ENCODE peak calls at places on chromosome 11, in seven cellular contexts. One of them, this sample, is unnamed.
A peak's percentile ranks its signal among the peaks of the same experiment; 100 is the strongest.

GRCh38 chr11:360326-361280 is 8.7 kb upstream of the B4GALNT4 start:
- DNase-seq in stimulated activated CD4-positive, alpha-beta T cell treated with anti-CD3 and anti-CD28 coated beads, Interleukin-1b, Interleukin-23, amount 100 ng/mL, for 4 hours: no peak
- DNase-seq in GM13976: no peak
- DNase-seq in endothelial cell: no peak
- DNase-seq in uterus: no peak
- DNase-seq in NCI-H1930: no peak
- DNase-seq in activated T-cell treated with anti-CD3 and anti-CD28 coated beads, Interleukin-2, amount 50 U/mL, for 4 hours: no peak
- DNase-seq in this sample: no peak

GRCh38 chr11:92380882-92381281 is 156.3 kb downstream of the FAT3 start:
- DNase-seq in stimulated activated CD4-positive, alpha-beta T cell treated with anti-CD3 and anti-CD28 coated beads, Interleukin-1b, Interleukin-23, amount 100 ng/mL, for 4 hours: no peak
- DNase-seq in GM13976: no peak
- DNase-seq in endothelial cell: no peak
- DNase-seq in uterus: no peak
- DNase-seq in NCI-H1930: no peak
- DNase-seq in activated T-cell treated with anti-CD3 and anti-CD28 coated beads, Interleukin-2, amount 50 U/mL, for 4 hours: no peak
- DNase-seq in this sample: no peak

GRCh38 chr11:24093410-24093809 is 403.4 kb upstream of the LUZP2 start:
- DNase-seq in stimulated activated CD4-positive, alpha-beta T cell treated with anti-CD3 and anti-CD28 coated beads, Interleukin-1b, Interleukin-23, amount 100 ng/mL, for 4 hours: no peak
- DNase-seq in GM13976: no peak
- DNase-seq in endothelial cell: no peak
- DNase-seq in uterus: no peak
- DNase-seq in NCI-H1930: peak; percentile 17
- DNase-seq in activated T-cell treated with anti-CD3 and anti-CD28 coated beads, Interleukin-2, amount 50 U/mL, for 4 hours: no peak
- DNase-seq in this sample: no peak

GRCh38 chr11:69178819-69179482 is 23.2 kb downstream of the SMIM38 start:
- DNase-seq in stimulated activated CD4-positive, alpha-beta T cell treated with anti-CD3 and anti-CD28 coated beads, Interleukin-1b, Interleukin-23, amount 100 ng/mL, for 4 hours: no peak
- DNase-seq in GM13976: no peak
- DNase-seq in endothelial cell: no peak
- DNase-seq in uterus: no peak
- DNase-seq in NCI-H1930: no peak
- DNase-seq in activated T-cell treated with anti-CD3 and anti-CD28 coated beads, Interleukin-2, amount 50 U/mL, for 4 hours: no peak
- DNase-seq in this sample: no peak

GRCh38 chr11:63829823-63830489 is 9.0 kb upstream of the MARK2 start:
- DNase-seq in stimulated activated CD4-positive, alpha-beta T cell treated with anti-CD3 and anti-CD28 coated beads, Interleukin-1b, Interleukin-23, amount 100 ng/mL, for 4 hours: no peak
- DNase-seq in GM13976: peak; percentile 58
- DNase-seq in endothelial cell: peak; percentile 54
- DNase-seq in uterus: no peak
- DNase-seq in NCI-H1930: peak; percentile 3
- DNase-seq in activated T-cell treated with anti-CD3 and anti-CD28 coated beads, Interleukin-2, amount 50 U/mL, for 4 hours: no peak
- DNase-seq in this sample: no peak

GRCh38 chr11:46914910-46915309 is 3.4 kb downstream of the LRP4 start:
- DNase-seq in stimulated activated CD4-positive, alpha-beta T cell treated with anti-CD3 and anti-CD28 coated beads, Interleukin-1b, Interleukin-23, amount 100 ng/mL, for 4 hours: no peak
- DNase-seq in GM13976: no peak
- DNase-seq in endothelial cell: no peak
- DNase-seq in uterus: no peak
- DNase-seq in NCI-H1930: no peak
- DNase-seq in activated T-cell treated with anti-CD3 and anti-CD28 coated beads, Interleukin-2, amount 50 U/mL, for 4 hours: no peak
- DNase-seq in this sample: no peak

GRCh38 chr11:35302388-35302787 is 117.0 kb downstream of the SLC1A2 start:
- DNase-seq in stimulated activated CD4-positive, alpha-beta T cell treated with anti-CD3 and anti-CD28 coated beads, Interleukin-1b, Interleukin-23, amount 100 ng/mL, for 4 hours: no peak
- DNase-seq in GM13976: no peak
- DNase-seq in endothelial cell: no peak
- DNase-seq in uterus: no peak
- DNase-seq in NCI-H1930: no peak
- DNase-seq in activated T-cell treated with anti-CD3 and anti-CD28 coated beads, Interleukin-2, amount 50 U/mL, for 4 hours: no peak
- DNase-seq in this sample: no peak

GRCh38 chr11:2792376-2793250 is 92.8 kb upstream of the KCNQ1OT1 start:
- DNase-seq in stimulated activated CD4-positive, alpha-beta T cell treated with anti-CD3 and anti-CD28 coated beads, Interleukin-1b, Interleukin-23, amount 100 ng/mL, for 4 hours: no peak
- DNase-seq in GM13976: no peak
- DNase-seq in endothelial cell: no peak
- DNase-seq in uterus: peak; percentile 14
- DNase-seq in NCI-H1930: no peak
- DNase-seq in activated T-cell treated with anti-CD3 and anti-CD28 coated beads, Interleukin-2, amount 50 U/mL, for 4 hours: no peak
- DNase-seq in this sample: peak; percentile 40

GRCh38 chr11:115530752-115531151 is 26.5 kb upstream of the CADM1 start:
- DNase-seq in stimulated activated CD4-positive, alpha-beta T cell treated with anti-CD3 and anti-CD28 coated beads, Interleukin-1b, Interleukin-23, amount 100 ng/mL, for 4 hours: no peak
- DNase-seq in GM13976: no peak
- DNase-seq in endothelial cell: no peak
- DNase-seq in uterus: no peak
- DNase-seq in NCI-H1930: no peak
- DNase-seq in activated T-cell treated with anti-CD3 and anti-CD28 coated beads, Interleukin-2, amount 50 U/mL, for 4 hours: no peak
- DNase-seq in this sample: no peak